ENCODE peak calls at places on chromosomes 11 and 22, in nine cellular contexts. E, L, P, X, I, F, W, Q and V are unnamed samples.

GRCh38 chr11:71263391-71263790 is 11.0 kb upstream of the SHANK2 start:
- DNase-seq in F (peak), E (peak), W (peak), Q (no peak), L (no peak), X (no peak), I (no peak), P (no peak), V (no peak)

GRCh38 chr22:48450188-48450825 is 1377.4 kb downstream of the BRD1 start:
- DNase-seq in F (no peak), L (no peak), E (no peak), X (no peak), I (no peak), Q (no peak), W (no peak), P (no peak), V (no peak)

GRCh38 chr11:10490398-10491232 is 35.6 kb downstream of the AMPD3 start:
- DNase-seq in P (peak), L (no peak), X (peak), W (peak), Q (no peak), F (peak), E (peak), I (peak), V (no peak)

GRCh38 chr11:9489366-9489765 is 28.6 kb downstream of the ZNF143 start:
- DNase-seq in E (no peak), X (no peak), Q (no peak), I (peak), L (no peak), W (peak), F (peak), P (no peak), V (no peak)

GRCh38 chr11:109853156-109853776 is 239.9 kb upstream of the ZC3H12C start:
- DNase-seq in F (peak), I (peak), W (peak), P (no peak), E (peak), Q (no peak), X (no peak), L (no peak), V (no peak)

GRCh38 chr22:22721681-22722309 is 77.4 kb downstream of the GGTLC2 start:
- DNase-seq in F (no peak), W (peak), X (no peak), P (no peak), Q (no peak), E (peak), I (peak), L (no peak), V (peak)

GRCh38 chr11:122069946-122070345 is 46.1 kb downstream of the BLID start:
- DNase-seq in Q (no peak), P (peak), E (no peak), X (peak), I (peak), L (peak), W (peak), F (peak), V (no peak)

GRCh38 chr11:1479678-1480118 is 6.9 kb downstream of the MOB2 start:
- DNase-seq in I (no peak), E (no peak), P (no peak), L (no peak), W (no peak), F (no peak), X (no peak), Q (no peak), V (no peak)

GRCh38 chr11:73268671-73269271 is 3.4 kb upstream of the P2RY6 start:
- DNase-seq in Q (no peak), I (no peak), P (no peak), X (no peak), W (no peak), L (no peak), E (no peak), F (no peak), V (no peak)

GRCh38 chr11:27331984-27332383 is 31.0 kb downstream of the CCDC34 start:
- DNase-seq in Q (no peak), F (peak), I (peak), W (peak), E (no peak), X (no peak), P (no peak), L (no peak), V (no peak)

GRCh38 chr11:124115782-124116616 is 749 bp downstream of the VWA5A start:
- DNase-seq in P (no peak), W (no peak), Q (no peak), E (no peak), L (no peak), I (no peak), F (no peak), X (peak), V (no peak)

GRCh38 chr22:37443086-37443485 is 15.8 kb upstream of the ELFN2 start:
- DNase-seq in W (no peak), F (no peak), Q (no peak), L (no peak), X (no peak), I (no peak), E (no peak), P (no peak), V (no peak)

GRCh38 chr11:58318532-58318931 is 40.3 kb downstream of the OR5B17 start:
- DNase-seq in F (peak), W (peak), X (no peak), I (peak), Q (no peak), E (no peak), P (no peak), L (no peak), V (no peak)

GRCh38 chr11:42253156-42253555 is 793.7 kb upstream of the LRRC4C start:
- DNase-seq in L (no peak), Q (no peak), X (no peak), P (no peak), I (no peak), F (no peak), E (no peak), W (no peak), V (no peak)

GRCh38 chr11:134583397-134583990 is 171.5 kb upstream of the B3GAT1 start:
- DNase-seq in X (no peak), F (no peak), L (no peak), I (no peak), W (no peak), E (no peak), Q (no peak), P (no peak), V (no peak)

GRCh38 chr22:27851974-27852713 is 50.6 kb upstream of the MN1 start:
- DNase-seq in F (no peak), E (no peak), I (peak), Q (no peak), X (no peak), W (peak), L (no peak), P (no peak), V (no peak)

GRCh38 chr11:74492084-74492483 is 1.4 kb downstream of the LIPT2 start:
- DNase-seq in L (no peak), X (no peak), F (no peak), E (no peak), I (no peak), P (no peak), Q (no peak), W (no peak), V (no peak)

GRCh38 chr11:103637250-103637649 is 399.2 kb upstream of the DDI1 start:
- DNase-seq in I (peak), F (peak), X (no peak), E (no peak), W (peak), P (no peak), Q (no peak), L (no peak), V (no peak)

GRCh38 chr22:44807915-44808690 is 55.7 kb downstream of the ARHGAP8 start:
- DNase-seq in X (no peak), L (no peak), F (peak), P (no peak), E (no peak), W (no peak), Q (no peak), I (no peak), V (peak)

GRCh38 chr11:93738647-93739081 is 2.6 kb downstream of the TAF1D start:
- DNase-seq in E (no peak), I (no peak), P (no peak), X (no peak), F (peak), W (no peak), L (no peak), Q (no peak), V (no peak)

GRCh38 chr11:131511794-131512193 is 141.4 kb downstream of the NTM start:
- DNase-seq in Q (no peak), I (no peak), E (peak), W (no peak), X (no peak), F (peak), P (no peak), L (no peak), V (no peak)

GRCh38 chr11:30422389-30422788 is 99.5 kb downstream of the ARL14EP start:
- DNase-seq in L (no peak), I (no peak), W (no peak), X (no peak), F (no peak), P (no peak), E (no peak), Q (no peak), V (no peak)

GRCh38 chr22:24584871-24585411 is 7.9 kb downstream of the LRRC75B start:
- DNase-seq in I (no peak), W (no peak), X (no peak), L (no peak), P (no peak), Q (no peak), F (no peak), E (no peak), V (no peak)

GRCh38 chr11:62770778-62771143 is 435 bp upstream of the TAF6L start:
- DNase-seq in F (no peak), Q (no peak), P (no peak), E (no peak), I (no peak), X (peak), W (no peak), L (peak), V (no peak)

GRCh38 chr11:94281321-94281720 is 23.1 kb upstream of the IZUMO1R start:
- DNase-seq in E (no peak), W (no peak), Q (no peak), I (no peak), P (no peak), F (no peak), X (no peak), L (no peak), V (no peak)

GRCh38 chr11:60394666-60395343 is 1.5 kb upstream of the MS4A14 start:
- DNase-seq in P (no peak), L (no peak), E (no peak), X (no peak), F (no peak), W (no peak), Q (no peak), I (no peak), V (no peak)

GRCh38 chr22:20579273-20580120 is 72.1 kb downstream of the MED15 start:
- DNase-seq in Q (no peak), L (no peak), W (no peak), I (no peak), F (no peak), E (no peak), X (no peak), P (no peak), V (no peak)